ENCODE peak calls at places on chromosomes 7 and 10, in ten cellular contexts. D, P, C, M, J, T, H, Y, F and V are unnamed samples. For H3K27me3, the result is how much of the 10 kb centered on the place peaks cover.

GRCh38 chr7:99452541-99452940 is 13.4 kb downstream of the ATP5MF start:
- DNase-seq in D (no peak), P (no peak), C (no peak), M (no peak), J (no peak), T (no peak), H (no peak), Y (no peak), F (no peak), V (no peak)

GRCh38 chr10:122207135-122207534 is 64.0 kb upstream of the BTBD16 start:
- DNase-seq in D (no peak), P (no peak), C (no peak), M (no peak), J (no peak), T (no peak), H (no peak), Y (no peak), F (no peak), V (no peak)

GRCh38 chr7:44286182-44286617 is 39.2 kb downstream of the CAMK2B start:
- DNase-seq in D (no peak), P (no peak), C (peak), M (no peak), J (no peak), T (no peak), H (no peak), Y (peak), F (peak), V (no peak)

GRCh38 chr10:24009115-24009514 is 199.8 kb upstream of the KIAA1217 start:
- DNase-seq in D (no peak), P (no peak), C (no peak), M (no peak), J (no peak), T (no peak), H (no peak), Y (no peak), F (no peak), V (no peak)

GRCh38 chr7:82729172-82730030 is 285.8 kb upstream of the CACNA2D1 start:
- DNase-seq in D (peak), P (peak), C (no peak), M (no peak), J (no peak), T (peak), H (no peak), Y (no peak), F (peak), V (peak)

GRCh38 chr10:5404188-5405041 is at the start of gene TUBAL3:
- DNase-seq in D (no peak), P (no peak), C (no peak), M (no peak), J (no peak), T (no peak), H (no peak), Y (no peak), F (no peak), V (no peak)

GRCh38 chr7:99404235-99404976 is 4.0 kb downstream of the PDAP1 start:
- DNase-seq in D (no peak), P (no peak), C (no peak), M (no peak), J (peak), T (peak), H (no peak), Y (no peak), F (no peak), V (no peak)

GRCh38 chr10:11685787-11686218 is 56.4 kb upstream of the ECHDC3 start:
- DNase-seq in D (peak), P (peak), C (peak), M (no peak), J (no peak), T (peak), H (peak), Y (peak), F (no peak), V (peak)

GRCh38 chr10:11344550-11344949 is 266.9 kb downstream of the USP6NL start:
- DNase-seq in D (no peak), P (no peak), C (no peak), M (no peak), J (peak), T (no peak), H (no peak), Y (no peak), F (no peak), V (no peak)

GRCh38 chr7:26321440-26321839 is 29.8 kb downstream of the SNX10 start:
- DNase-seq in D (no peak), P (no peak), C (no peak), M (no peak), J (no peak), T (peak), H (no peak), Y (no peak), F (no peak), V (no peak)

GRCh38 chr7:40008218-40008815 is 58.3 kb downstream of the CDK13 start:
- DNase-seq in D (peak), P (peak), C (no peak), M (peak), J (no peak), T (peak), H (no peak), Y (no peak), F (no peak), V (no peak)

GRCh38 chr10:69043931-69044531 is 43.9 kb upstream of the SRGN start:
- DNase-seq in D (no peak), P (no peak), C (no peak), M (no peak), J (no peak), T (peak), H (peak), Y (no peak), F (no peak), V (peak)

GRCh38 chr10:48551796-48552591 is 52.9 kb downstream of the ARHGAP22 start:
- DNase-seq in D (peak), P (peak), C (peak), M (no peak), J (no peak), T (peak), H (no peak), Y (peak), F (peak), V (no peak)

GRCh38 chr7:18754766-18755165 is 259.2 kb downstream of the HDAC9 start:
- DNase-seq in D (peak), P (peak), C (no peak), M (no peak), J (no peak), T (peak), H (no peak), Y (no peak), F (no peak), V (no peak)

GRCh38 chr7:23662124-23662982 is 17.6 kb upstream of the FAM221A start:
- DNase-seq in D (peak), P (peak), C (no peak), M (no peak), J (no peak), T (peak), H (no peak), Y (no peak), F (peak), V (no peak)

GRCh38 chr10:122565766-122566206 is 5.2 kb downstream of the DMBT1 start:
- DNase-seq in D (peak), P (peak), C (peak), M (peak), J (no peak), T (peak), H (peak), Y (peak), F (peak), V (peak)

GRCh38 chr10:99337261-99337905 is 8.2 kb downstream of the CNNM1 start:
- DNase-seq in D (peak), P (no peak), C (peak), M (no peak), J (no peak), T (no peak), H (no peak), Y (no peak), F (peak), V (no peak)

GRCh38 chr7:33841658-33842057 is 63.7 kb upstream of the BMPER start:
- DNase-seq in D (no peak), P (peak), C (no peak), M (no peak), J (no peak), T (no peak), H (no peak), Y (no peak), F (no peak), V (no peak)

GRCh38 chr7:147022056-147022455 is 905.5 kb downstream of the CNTNAP2 start:
- DNase-seq in D (peak), P (peak), C (no peak), M (no peak), J (no peak), T (peak), H (no peak), Y (no peak), F (no peak), V (no peak)

GRCh38 chr7:17651926-17652385 is 288.3 kb downstream of the SNX13 start:
- DNase-seq in D (peak), P (peak), C (peak), M (peak), J (no peak), T (peak), H (no peak), Y (no peak), F (no peak), V (no peak)

GRCh38 chr7:148095066-148095465 is 495.5 kb upstream of the C7orf33 start:
- DNase-seq in D (no peak), P (no peak), C (no peak), M (no peak), J (no peak), T (no peak), H (no peak), Y (no peak), F (no peak), V (no peak)

GRCh38 chr7:57384380-57384779 is 65.6 kb upstream of the ZNF716 start:
- DNase-seq in D (no peak), P (no peak), C (no peak), M (no peak), J (no peak), T (no peak), H (no peak), Y (no peak), F (no peak), V (no peak)

GRCh38 chr7:102439963-102440795 is 6.8 kb downstream of the ORAI2 start:
- DNase-seq in D (peak), P (peak), C (peak), M (peak), J (no peak), T (peak), H (no peak), Y (peak), F (no peak), V (no peak)

GRCh38 chr7:84025332-84025927 is 169.2 kb downstream of the SEMA3A start:
- DNase-seq in D (peak), P (peak), C (no peak), M (peak), J (no peak), T (peak), H (no peak), Y (no peak), F (no peak), V (no peak)

GRCh38 chr7:17274551-17275245 is 23.8 kb upstream of the AHR start:
- DNase-seq in D (no peak), P (peak), C (no peak), M (no peak), J (no peak), T (peak), H (no peak), Y (no peak), F (no peak), V (no peak)

GRCh38 chr10:29304259-29305030 is 15.6 kb downstream of the LYZL1 start:
- DNase-seq in D (peak), P (peak), C (no peak), M (peak), J (no peak), T (peak), H (no peak), Y (peak), F (peak), V (no peak)

GRCh38 chr10:77531441-77532001 is 106.1 kb downstream of the KCNMA1 start:
- DNase-seq in D (peak), P (peak), C (peak), M (peak), J (peak), T (peak), H (peak), Y (no peak), F (peak), V (no peak)

GRCh38 chr7:99579956-99580777 is 17.9 kb upstream of the TMEM225B start:
- DNase-seq in D (peak), P (peak), C (peak), M (no peak), J (peak), T (peak), H (no peak), Y (peak), F (peak), V (peak)

GRCh38 chr7:138979988-138980574 is 1.1 kb downstream of the KIAA1549 start:
- DNase-seq in D (peak), P (peak), C (no peak), M (no peak), J (no peak), T (peak), H (no peak), Y (no peak), F (no peak), V (no peak)

GRCh38 chr7:30660331-30661255 is 21.7 kb downstream of the CRHR2 start:
- DNase-seq in D (no peak), P (no peak), C (no peak), M (no peak), J (no peak), T (no peak), H (no peak), Y (no peak), F (no peak), V (peak)

GRCh38 chr10:65719790-65720189 is 1206.0 kb upstream of the LRRTM3 start:
- DNase-seq in D (no peak), P (no peak), C (no peak), M (no peak), J (no peak), T (no peak), H (no peak), Y (no peak), F (no peak), V (no peak)

GRCh38 chr10:13018171-13018570 is 16.7 kb upstream of the CCDC3 start:
- DNase-seq in D (no peak), P (peak), C (no peak), M (no peak), J (no peak), T (peak), H (no peak), Y (no peak), F (no peak), V (no peak)

GRCh38 chr10:81828251-81828650 is 46.7 kb upstream of the NRG3 start:
- DNase-seq in D (no peak), P (no peak), C (no peak), M (no peak), J (no peak), T (no peak), H (no peak), Y (no peak), F (no peak), V (no peak)

GRCh38 chr7:146115665-146116451 is 743 bp upstream of the CNTNAP2 start:
- DNase-seq in D (peak), P (peak), C (peak), M (no peak), J (peak), T (peak), H (peak), Y (peak), F (peak), V (no peak)

GRCh38 chr10:34996843-34997242 is 93.3 kb downstream of the CUL2 start:
- DNase-seq in D (no peak), P (peak), C (no peak), M (peak), J (peak), T (no peak), H (peak), Y (no peak), F (no peak), V (no peak)

GRCh38 chr7:74225400-74225799 is 15.6 kb downstream of the LAT2 start:
- DNase-seq in D (no peak), P (no peak), C (no peak), M (no peak), J (no peak), T (no peak), H (no peak), Y (no peak), F (no peak), V (no peak)

GRCh38 chr7:74222851-74223710 is 13.3 kb downstream of the LAT2 start:
- DNase-seq in D (no peak), P (no peak), C (no peak), M (no peak), J (peak), T (no peak), H (no peak), Y (no peak), F (no peak), V (no peak)

GRCh38 chr7:74226633-74227032 is 16.8 kb downstream of the LAT2 start:
- DNase-seq in D (no peak), P (no peak), C (peak), M (no peak), J (no peak), T (no peak), H (peak), Y (no peak), F (no peak), V (no peak)

GRCh38 chr7:74223711-74224510 is 14.1 kb downstream of the LAT2 start:
- DNase-seq in D (no peak), P (no peak), C (no peak), M (no peak), J (no peak), T (no peak), H (no peak), Y (no peak), F (no peak), V (no peak)

GRCh38 chr7:74224511-74224832 is 14.7 kb downstream of the LAT2 start:
- DNase-seq in D (no peak), P (no peak), C (no peak), M (no peak), J (no peak), T (no peak), H (no peak), Y (no peak), F (no peak), V (no peak)
- H3K27me3 ChIP-seq in D (under half), P (under half), C (under half), M (under half), J (under half), T (under half), H (under half), Y (under half), F (under half), V (under half)

DNA sequence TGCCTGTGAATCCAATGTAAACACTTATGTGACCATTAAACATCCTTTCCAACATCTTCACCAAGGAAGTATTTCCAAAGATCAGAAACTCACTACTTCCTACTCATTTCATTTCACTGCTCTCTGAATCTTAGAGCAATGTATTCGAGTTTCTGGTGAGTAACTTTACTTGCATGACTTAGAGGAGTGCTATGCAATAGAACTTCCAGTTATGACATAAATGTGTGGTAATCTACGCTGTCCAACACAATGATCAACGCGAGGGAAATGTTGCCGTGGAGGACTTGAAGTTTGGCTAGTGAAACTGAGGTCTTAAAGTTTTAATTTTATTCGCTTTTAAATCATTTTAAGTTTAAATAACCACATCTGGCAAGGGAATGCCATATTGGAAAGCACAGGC is 1326.3 kb downstream of the XPNPEP1 start:
- DNase-seq in D (peak), P (peak), C (no peak), M (peak), J (no peak), T (peak), H (no peak), Y (no peak), F (no peak), V (no peak)
- H3K27me3 ChIP-seq in D (under half), P (under half), C (under half), M (under half), J (under half), T (under half), H (under half), Y (under half), F (under half), V (under half)

GRCh38 chr7:157496426-157497275 is 159.8 kb downstream of the DNAJB6 start:
- DNase-seq in D (no peak), P (no peak), C (no peak), M (no peak), J (no peak), T (no peak), H (no peak), Y (no peak), F (no peak), V (no peak)

GRCh38 chr7:157498690-157499089 is 161.9 kb downstream of the DNAJB6 start:
- DNase-seq in D (no peak), P (no peak), C (no peak), M (no peak), J (no peak), T (no peak), H (no peak), Y (no peak), F (no peak), V (no peak)

GRCh38 chr7:157495594-157495993 is 158.8 kb downstream of the DNAJB6 start:
- DNase-seq in D (no peak), P (no peak), C (no peak), M (no peak), J (no peak), T (no peak), H (no peak), Y (no peak), F (no peak), V (no peak)

GRCh38 chr7:157497744-157498541 is 161.1 kb downstream of the DNAJB6 start:
- DNase-seq in D (no peak), P (no peak), C (no peak), M (no peak), J (no peak), T (no peak), H (no peak), Y (no peak), F (no peak), V (no peak)

DNA sequence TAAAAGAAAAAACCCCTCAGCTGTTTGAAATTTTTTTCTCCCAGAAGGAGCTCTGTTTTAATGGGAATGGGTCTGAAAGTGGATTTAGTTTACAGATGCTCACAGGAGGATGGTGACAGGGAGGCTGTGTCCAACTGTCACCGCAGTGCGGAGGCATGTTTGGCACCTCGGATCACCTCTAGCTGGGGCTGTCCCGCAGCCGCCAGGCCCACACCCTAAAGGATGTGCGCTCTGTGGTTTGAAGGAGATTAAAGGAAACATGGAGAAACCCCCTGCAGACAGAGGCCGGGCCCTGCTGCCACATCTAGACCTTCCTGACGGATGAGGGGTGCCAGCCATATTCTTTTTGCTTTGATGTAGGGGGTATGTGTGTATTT is 160.6 kb downstream of the DNAJB6 start:
- DNase-seq in D (no peak), P (no peak), C (no peak), M (no peak), J (no peak), T (no peak), H (no peak), Y (no peak), F (no peak), V (no peak)
- H3K27me3 ChIP-seq in D (under half), P (under half), C (under half), M (under half), J (under half), T (under half), H (under half), Y (under half), F (under half), V (under half)

DNA sequence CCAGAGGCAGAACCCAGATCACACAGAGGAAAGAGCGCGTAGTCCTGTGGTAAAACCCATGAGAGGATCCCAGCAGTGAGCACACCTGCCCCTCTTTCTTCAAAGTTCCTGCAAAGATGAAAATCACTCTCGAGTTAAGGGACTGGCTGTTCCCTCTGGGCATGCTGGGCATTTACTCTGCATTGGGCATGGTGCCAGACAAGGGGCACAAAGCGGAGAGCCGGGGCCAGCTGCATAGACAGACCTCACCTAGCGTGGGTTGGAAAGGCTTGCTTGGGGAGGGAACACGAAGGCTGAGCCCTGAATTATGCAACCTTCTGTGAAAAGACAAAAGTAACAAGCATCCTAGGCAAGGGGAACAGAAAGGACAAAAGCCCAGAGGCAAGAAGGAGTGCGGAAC is 120.0 kb upstream of the TCERG1L start:
- DNase-seq in D (no peak), P (no peak), C (no peak), M (no peak), J (peak), T (no peak), H (no peak), Y (no peak), F (no peak), V (no peak)
- H3K27me3 ChIP-seq in D (half or more), P (under half), C (under half), M (under half), J (half or more), T (under half), H (under half), Y (half or more), F (under half), V (under half)

DNA sequence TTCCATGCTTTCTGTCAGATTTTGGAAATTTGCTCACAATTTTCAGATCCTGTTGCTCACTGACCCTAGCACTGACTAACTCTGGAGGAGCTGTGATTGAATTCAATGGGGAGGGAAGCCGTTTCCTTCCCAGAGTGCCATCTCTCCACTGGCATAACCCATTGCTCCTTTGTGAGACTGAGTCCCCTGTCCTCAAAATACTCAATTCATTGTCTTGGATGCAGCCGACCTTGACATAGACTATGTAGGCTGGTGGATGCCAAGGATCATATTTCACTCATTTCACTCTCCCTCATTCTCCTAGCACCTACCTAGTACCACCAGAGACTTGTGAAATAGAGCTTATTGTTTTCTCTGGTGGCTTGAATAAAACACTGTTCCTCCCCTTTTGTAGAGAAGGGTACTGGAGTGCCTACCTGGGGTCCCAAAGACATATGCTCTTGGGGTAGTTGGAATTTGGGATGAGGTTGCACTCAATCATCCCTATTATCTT is 511.3 kb upstream of the ZMIZ1 start:
- DNase-seq in D (no peak), P (no peak), C (no peak), M (no peak), J (no peak), T (no peak), H (no peak), Y (no peak), F (no peak), V (no peak)
- H3K27me3 ChIP-seq in D (under half), P (under half), C (under half), M (under half), J (under half), T (under half), H (under half), Y (under half), F (under half), V (under half)

GRCh38 chr10:72310241-72310633 is 36.5 kb downstream of the DDIT4 start:
- DNase-seq in D (no peak), P (peak), C (peak), M (no peak), J (no peak), T (peak), H (no peak), Y (no peak), F (no peak), V (no peak)
- H3K27me3 ChIP-seq in D (under half), P (under half), C (under half), M (under half), J (under half), T (under half), H (under half), Y (under half), F (under half), V (under half)